ENCODE peak calls at places on chromosomes 7 and 10, in seven cellular contexts. T is fibroblast of pulmonary artery, X is pancreas, R is AG04450, B is fibroblast of lung, G is cardiac muscle cell, Q is AG04449. N is an unnamed sample.

GRCh38 chr7:15309891-15310290 is 251.9 kb downstream of the AGMO start:
- DNase-seq in G (no peak), T (peak), Q (peak), B (peak), R (no peak), X (no peak), N (no peak)

GRCh38 chr7:11415101-11415500 is 416.9 kb downstream of the THSD7A start:
- DNase-seq in T (no peak), X (no peak), G (no peak), B (no peak), R (no peak), Q (no peak), N (no peak)

GRCh38 chr7:13016633-13017324 is 329.3 kb downstream of the ARL4A start:
- DNase-seq in Q (no peak), G (no peak), R (no peak), X (no peak), T (peak), B (peak), N (no peak)

GRCh38 chr10:96878071-96878470 is 46.0 kb downstream of the LCOR start:
- DNase-seq in T (no peak), Q (no peak), X (no peak), G (no peak), B (no peak), R (no peak), N (no peak)

GRCh38 chr7:27122075-27122910 is 8.3 kb downstream of the HOXA4 start:
- DNase-seq in T (no peak), X (no peak), R (no peak), Q (no peak), B (peak), G (no peak), N (no peak)

GRCh38 chr7:137772748-137773147 is 74.0 kb downstream of the DGKI start:
- DNase-seq in G (no peak), R (peak), B (peak), X (no peak), T (peak), Q (peak), N (peak)

GRCh38 chr7:3957735-3958491 is 656.9 kb downstream of the SDK1 start:
- DNase-seq in G (no peak), B (no peak), R (no peak), X (no peak), Q (no peak), T (peak), N (no peak)

GRCh38 chr10:122279725-122280141 is 8.6 kb downstream of the BTBD16 start:
- DNase-seq in B (peak), G (peak), T (peak), R (no peak), X (no peak), Q (no peak), N (no peak)

GRCh38 chr7:41624818-41625217 is 78.1 kb downstream of the INHBA start:
- DNase-seq in X (no peak), G (no peak), Q (no peak), T (peak), R (peak), B (peak), N (no peak)

GRCh38 chr10:55631071-55631654 is 729.9 kb downstream of the ZWINT start:
- DNase-seq in B (peak), R (no peak), T (peak), Q (no peak), X (peak), G (peak), N (no peak)

GRCh38 chr10:114306116-114306973 is 67.3 kb downstream of the VWA2 start:
- DNase-seq in X (no peak), R (peak), B (peak), T (peak), G (no peak), Q (peak), N (peak)

GRCh38 chr7:83921798-83922607 is 272.6 kb downstream of the SEMA3A start:
- DNase-seq in B (peak), X (no peak), G (no peak), Q (no peak), R (no peak), T (peak), N (peak)

GRCh38 chr10:49595003-49595712 is 15.0 kb upstream of the SLC18A3 start:
- DNase-seq in B (no peak), G (no peak), R (no peak), X (peak), Q (no peak), T (no peak), N (no peak)

GRCh38 chr10:131143425-131144165 is 167.9 kb downstream of the TCERG1L start:
- DNase-seq in G (peak), Q (no peak), B (no peak), R (no peak), X (no peak), T (no peak), N (no peak)

GRCh38 chr10:119026301-119027110 is 3.0 kb upstream of the NANOS1 start:
- DNase-seq in R (no peak), G (no peak), T (no peak), X (no peak), Q (no peak), B (peak), N (no peak)

GRCh38 chr7:50978633-50979215 is 196.0 kb upstream of the GRB10 start:
- DNase-seq in R (no peak), Q (no peak), B (peak), G (no peak), X (no peak), T (no peak), N (no peak)

GRCh38 chr10:62637249-62638061 is 167.1 kb upstream of the ADO start:
- DNase-seq in B (peak), R (no peak), T (peak), X (no peak), Q (no peak), G (no peak), N (no peak)

GRCh38 chr10:77932016-77932715 is 5.6 kb upstream of the DLG5 start:
- DNase-seq in X (no peak), T (no peak), B (no peak), R (no peak), G (no peak), Q (no peak), N (no peak)

DNA sequence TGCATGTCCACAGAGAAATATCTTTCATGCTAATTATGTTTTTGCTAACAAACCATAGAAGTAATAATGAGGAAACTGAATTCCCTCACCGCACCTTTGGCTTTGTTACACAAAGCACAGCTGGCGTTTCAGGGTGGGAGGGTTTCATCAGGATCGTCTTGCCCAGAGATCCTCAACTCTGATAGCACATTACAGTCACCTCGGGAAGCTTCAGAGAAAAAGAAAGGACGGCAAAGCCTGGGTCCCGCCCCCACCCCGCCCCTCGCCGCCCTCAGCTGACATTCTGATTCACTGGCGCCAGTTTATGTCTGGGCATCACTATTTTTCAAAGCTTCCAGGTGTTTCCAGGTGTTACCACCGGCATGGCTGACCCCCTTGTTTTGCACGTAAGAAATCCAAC is 119.4 kb downstream of the PTPRN2 start:
- DNase-seq in X (no peak), Q (no peak), G (no peak), T (no peak), R (no peak), B (no peak), N (no peak)
- H3K4me3 ChIP-seq in X (no peak), Q (no peak), G (no peak), T (no peak), R (no peak), B (no peak), N (no peak)

GRCh38 chr7:75980126-75980864 is 14.1 kb downstream of the TMEM120A start:
- DNase-seq in X (peak), T (no peak), B (no peak), R (no peak), G (no peak), Q (no peak), N (no peak)
- H3K4me3 ChIP-seq in X (no peak), T (no peak), B (no peak), R (no peak), G (no peak), Q (no peak), N (no peak)

GRCh38 chr7:130841416-130841815 is 107.4 kb upstream of the KLF14 start:
- DNase-seq in R (no peak), G (no peak), X (no peak), B (no peak), Q (no peak), T (no peak), N (no peak)
- H3K4me3 ChIP-seq in R (no peak), G (no peak), X (no peak), B (no peak), Q (no peak), T (no peak), N (no peak)

DNA sequence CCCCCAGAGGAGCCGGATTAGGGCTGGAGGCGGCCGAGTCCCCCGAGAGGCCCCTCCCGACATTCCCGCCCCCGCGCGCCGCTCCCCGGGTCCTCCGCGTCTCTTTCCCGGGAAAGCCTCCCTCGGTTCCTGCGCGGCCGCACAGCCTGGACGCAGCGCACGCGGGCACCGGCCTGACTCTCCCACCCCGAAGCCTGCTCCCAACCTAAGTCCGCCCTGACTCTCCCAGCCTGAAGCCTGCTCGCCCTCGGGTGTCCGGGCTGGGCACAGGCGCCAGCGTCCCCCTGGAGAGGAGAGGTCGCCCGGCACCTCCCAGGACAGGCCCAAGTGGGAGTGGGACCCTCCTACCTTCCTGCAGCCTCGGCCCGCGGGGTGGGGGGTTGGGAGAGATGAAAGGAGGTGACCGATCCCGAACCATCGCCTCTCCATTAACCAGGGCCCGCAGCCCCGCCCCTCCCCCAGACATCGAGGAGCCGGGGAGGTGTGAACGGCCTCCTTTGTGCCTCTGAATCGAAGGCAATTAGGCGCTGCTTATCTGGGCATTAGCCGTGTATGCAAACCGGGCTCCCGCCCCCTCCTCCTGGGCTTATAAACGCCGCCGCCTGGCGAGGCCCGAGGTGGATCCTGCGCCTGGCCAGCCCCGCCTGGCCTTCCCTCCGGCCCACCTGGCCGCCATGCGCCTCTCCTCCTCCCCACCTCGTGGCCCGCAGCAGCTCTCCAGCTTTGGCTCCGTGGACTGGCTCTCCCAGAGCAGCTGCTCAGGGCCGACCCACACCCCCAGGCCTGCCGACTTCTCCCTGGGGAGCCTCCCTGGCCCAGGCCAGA is at the start of gene VENTX:
- DNase-seq in Q (no peak), B (no peak), X (no peak), R (no peak), G (no peak), T (no peak), N (no peak)
- H3K4me3 ChIP-seq in Q (no peak), B (no peak), X (peak), R (no peak), G (peak), T (no peak), N (no peak)

GRCh38 chr7:18437086-18437485 is 58.5 kb upstream of the HDAC9 start:
- DNase-seq in G (no peak), Q (no peak), R (peak), T (no peak), B (peak), X (no peak), N (no peak)
- H3K4me3 ChIP-seq in G (no peak), Q (no peak), R (no peak), T (no peak), B (no peak), X (no peak), N (no peak)

GRCh38 chr10:4849555-4850242 is 23.7 kb downstream of the AKR1E2 start:
- DNase-seq in R (peak), T (peak), X (peak), Q (peak), G (peak), B (peak), N (peak)
- H3K4me3 ChIP-seq in R (no peak), T (no peak), X (no peak), Q (no peak), G (no peak), B (no peak), N (no peak)

DNA sequence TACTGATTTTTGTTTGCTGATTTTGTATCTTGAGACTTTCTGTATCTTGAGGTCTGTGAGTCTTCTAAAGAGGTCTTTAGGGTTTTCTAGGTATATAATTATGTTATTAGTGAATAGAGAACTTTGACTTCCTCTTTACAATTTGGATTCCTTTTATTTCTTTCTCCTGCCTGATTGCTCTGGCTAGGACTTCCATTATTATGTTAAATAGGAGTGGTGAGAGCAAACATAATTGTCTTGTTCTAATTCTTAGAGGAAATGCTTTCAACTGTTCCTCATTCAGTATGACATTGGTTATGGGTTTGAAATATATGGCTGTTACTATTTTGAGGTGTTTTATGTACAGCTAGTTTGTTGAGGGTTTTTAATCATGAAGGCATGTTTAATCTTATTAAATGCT is 308.0 kb upstream of the TEX47 start:
- DNase-seq in X (no peak), G (no peak), T (no peak), Q (no peak), R (no peak), B (no peak), N (no peak)
- H3K4me3 ChIP-seq in X (no peak), G (no peak), T (no peak), Q (no peak), R (no peak), B (no peak), N (no peak)

DNA sequence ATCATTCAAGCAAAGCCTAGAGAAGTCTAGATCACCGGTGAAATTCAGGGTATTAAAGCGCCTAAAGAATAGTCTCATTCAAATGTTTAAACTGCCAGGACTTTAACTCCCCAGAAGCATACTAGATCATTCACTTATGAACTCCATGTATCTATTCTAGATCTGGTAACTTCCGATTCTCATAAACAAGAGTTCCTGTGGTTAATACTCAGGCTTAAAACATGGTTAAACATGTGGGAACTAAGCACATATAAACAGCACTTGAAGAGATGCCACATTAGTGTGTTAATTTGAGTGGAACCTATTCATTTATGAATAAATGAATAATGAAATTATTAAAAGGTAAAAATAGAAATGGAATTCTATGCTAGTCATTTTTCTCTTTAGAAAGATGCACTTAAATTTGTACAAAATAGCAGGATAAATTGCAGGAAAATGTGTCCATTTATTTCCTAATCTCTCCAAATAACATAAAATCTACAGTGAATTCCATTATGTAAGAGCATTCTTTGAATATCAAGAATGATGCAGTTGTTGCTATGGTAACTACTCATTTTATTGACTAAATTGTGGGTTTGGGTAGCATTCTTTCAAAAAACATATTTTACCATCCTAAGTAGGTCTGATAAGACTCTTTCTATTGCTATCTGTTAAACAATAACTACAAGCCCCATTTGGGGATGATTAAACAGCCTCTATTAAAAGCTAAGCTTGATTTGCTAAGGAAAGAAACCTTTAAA is 147.6 kb upstream of the TMEM168 start:
- DNase-seq in R (no peak), Q (no peak), G (no peak), T (peak), X (no peak), B (peak), N (peak)
- H3K4me3 ChIP-seq in R (peak), Q (peak), G (peak), T (peak), X (no peak), B (peak), N (peak)

DNA sequence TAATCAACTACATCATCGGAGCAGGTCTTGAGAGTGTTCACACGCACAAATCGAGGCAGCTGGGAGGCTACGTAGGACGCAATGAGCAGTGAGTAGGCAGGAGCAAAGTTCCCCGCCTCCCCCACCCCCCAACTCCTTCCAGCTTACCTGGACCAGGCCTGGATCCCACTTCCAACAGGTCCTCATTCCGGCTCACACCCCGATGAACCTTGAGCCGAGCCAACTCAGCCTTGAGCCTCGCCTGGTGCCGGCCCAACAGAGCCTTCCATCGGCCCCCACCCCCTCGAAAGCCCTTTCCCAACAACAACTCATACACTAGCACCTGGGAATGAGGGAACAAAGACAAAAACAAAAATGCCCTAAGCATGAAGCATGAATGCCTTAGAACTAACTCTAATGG is 1.2 kb downstream of the NSUN5 start:
- DNase-seq in T (no peak), X (no peak), B (no peak), R (no peak), G (no peak), Q (no peak), N (no peak)
- H3K4me3 ChIP-seq in T (no peak), X (no peak), B (no peak), R (no peak), G (no peak), Q (no peak), N (no peak)

GRCh38 chr10:29731760-29732159 is 97.0 kb upstream of the SVIL start:
- DNase-seq in G (no peak), Q (no peak), T (no peak), R (no peak), B (peak), X (no peak), N (no peak)
- H3K4me3 ChIP-seq in G (no peak), Q (no peak), T (no peak), R (peak), B (no peak), X (no peak), N (no peak)

N was measured in BJ.